ENCODE peak calls at places on chromosomes 11 and 22, in nine cellular contexts. R is activated gamma-delta T cell, A is ascending aorta, V is HT-29, L is HuH-7.5, I is HTR-8/SVneo, E is kidney, C is caudate nucleus, K is HCEC 1CT. D is an unnamed sample.

GRCh38 chr11:102494216-102494615 is 36.3 kb downstream of the MMP7 start:
- DNase-seq in L (no peak), A (no peak), K (peak; percentile 31), V (peak; percentile 88), R (no peak), I (no peak), E (no peak), C (no peak), D (peak; percentile 94)

GRCh38 chr11:65539401-65540289 is 14.8 kb downstream of the SCYL1 start:
- DNase-seq in L (no peak), R (no peak), C (no peak), K (no peak), V (peak; percentile 87), I (no peak), E (peak; percentile 95), A (no peak), D (no peak)

GRCh38 chr11:102446606-102447005 is 6.0 kb downstream of the TMEM123 start:
- DNase-seq in V (no peak), L (no peak), K (peak; percentile 90), E (no peak), A (no peak), I (peak; percentile 84), R (no peak), C (no peak), D (no peak)

GRCh38 chr22:36409911-36410756 is 22.4 kb upstream of the MYH9 start:
- DNase-seq in E (peak; percentile 98), A (no peak), I (no peak), K (no peak), V (peak; percentile 96), L (no peak), C (peak; percentile 63), R (no peak), D (peak; percentile 97)

GRCh38 chr11:62105611-62106245 is 18.1 kb upstream of the INCENP start:
- DNase-seq in L (no peak), C (no peak), A (no peak), K (peak; percentile 69), I (no peak), E (no peak), V (no peak), R (no peak), D (no peak)

GRCh38 chr22:44132724-44133123 is 48.0 kb upstream of the PARVG start:
- DNase-seq in E (peak; percentile 21), L (no peak), A (no peak), V (no peak), C (no peak), I (no peak), K (no peak), R (no peak), D (no peak)

GRCh38 chr22:17120281-17120680 is 879 bp downstream of the TMEM121B start:
- DNase-seq in K (no peak), V (no peak), R (peak; percentile 44), L (peak; percentile 91), A (no peak), C (no peak), I (peak; percentile 67), E (peak; percentile 83), D (no peak)

GRCh38 chr11:67558084-67558772 is 25.4 kb upstream of the GSTP1 start:
- DNase-seq in E (peak; percentile 90), A (no peak), V (peak; percentile 50), K (no peak), C (no peak), L (no peak), I (no peak), R (no peak), D (peak; percentile 37)

GRCh38 chr11:65321828-65322495 is 7.3 kb downstream of the CDC42EP2 start:
- DNase-seq in E (no peak), A (no peak), I (no peak), K (no peak), V (no peak), L (no peak), R (no peak), C (no peak), D (no peak)

GRCh38 chr11:17257200-17257599 is 19.3 kb upstream of the NUCB2 start:
- DNase-seq in I (no peak), R (no peak), C (no peak), V (no peak), K (peak; percentile 76), L (no peak), A (no peak), E (no peak), D (no peak)

GRCh38 chr11:13339196-13340153 is 61.9 kb downstream of the BMAL1 start:
- DNase-seq in V (peak; percentile 49), R (no peak), E (no peak), C (no peak), I (peak; percentile 72), A (no peak), K (peak; percentile 95), L (no peak), D (no peak)

GRCh38 chr11:414333-414857 is 404 bp downstream of the SIGIRR start:
- DNase-seq in K (no peak), V (no peak), E (no peak), I (no peak), L (no peak), A (peak; percentile 7), C (no peak), R (no peak), D (no peak)

GRCh38 chr22:28899199-28899853 is 16.0 kb downstream of the ZNRF3 start:
- DNase-seq in K (no peak), I (no peak), C (no peak), A (no peak), E (no peak), V (no peak), R (no peak), L (no peak), D (no peak)

GRCh38 chr11:27614092-27614491 is 86.2 kb downstream of the BDNF start:
- DNase-seq in E (no peak), K (no peak), A (no peak), V (no peak), I (no peak), L (no peak), C (no peak), R (no peak), D (no peak)

GRCh38 chr11:57568330-57568766 is 876 bp upstream of the UBE2L6 start:
- DNase-seq in E (no peak), I (peak; percentile 81), K (peak; percentile 73), L (no peak), R (no peak), A (no peak), V (peak; percentile 83), C (no peak), D (peak; percentile 49)

GRCh38 chr22:31020334-31020733 is 51.3 kb downstream of the TUG1 start:
- DNase-seq in R (no peak), C (no peak), A (no peak), V (no peak), L (no peak), I (no peak), K (no peak), E (no peak), D (peak; percentile 36)

GRCh38 chr22:35944458-35944857 is 84.2 kb downstream of the RBFOX2 start:
- DNase-seq in I (no peak), A (no peak), V (no peak), R (no peak), K (no peak), E (no peak), L (no peak), C (no peak), D (no peak)

GRCh38 chr11:8206251-8207079 is 37.6 kb upstream of the RIC3 start:
- DNase-seq in E (peak; percentile 77), R (no peak), A (no peak), L (no peak), I (no peak), C (peak; percentile 49), V (no peak), K (no peak), D (no peak)

GRCh38 chr11:705646-706438 is at the start of gene EPS8L2:
- DNase-seq in V (peak; percentile 81), K (no peak), L (no peak), E (peak; percentile 90), I (no peak), C (no peak), A (no peak), R (no peak), D (no peak)

GRCh38 chr22:40023226-40023925 is 28.6 kb downstream of the FAM83F start:
- DNase-seq in I (no peak), V (no peak), K (no peak), R (no peak), L (no peak), C (no peak), A (no peak), E (peak; percentile 52), D (no peak)

GRCh38 chr11:83694191-83694905 is 408.2 kb upstream of the CCDC90B start:
- DNase-seq in V (no peak), L (no peak), C (no peak), R (no peak), E (no peak), A (no peak), I (no peak), K (no peak), D (no peak)